ENCODE peak calls at places on chromosomes 11 and 22, in six cellular contexts. U is CD8-positive, alpha-beta memory T cell; R is stomach; C is PC-9; Z is colonic mucosa; N is heart right ventricle. K is an unnamed sample.
A peak's percentile ranks its signal among the peaks of the same experiment; 100 is the strongest.

GRCh38 chr11:112961146-112961668 is at the start of gene NCAM1:
- DNase-seq in U (peak; percentile 5), R (peak; percentile 67), C (peak; percentile 18), Z (peak; percentile 59), N (peak; percentile 88), K (no peak)

GRCh38 chr11:14373941-14374646 is 15.1 kb upstream of the RRAS2 start:
- DNase-seq in U (no peak), R (peak; percentile 29), C (no peak), Z (no peak), N (peak; percentile 48), K (no peak)

GRCh38 chr22:47419239-47419638 is 656.8 kb downstream of the TBC1D22A start:
- DNase-seq in U (no peak), R (no peak), C (no peak), Z (no peak), N (no peak), K (no peak)

GRCh38 chr11:106400949-106401545 is 323.6 kb downstream of the AASDHPPT start:
- DNase-seq in U (no peak), R (no peak), C (no peak), Z (no peak), N (no peak), K (no peak)

GRCh38 chr11:104764718-104765045 is 133.6 kb downstream of the CASP12 start:
- DNase-seq in U (no peak), R (no peak), C (no peak), Z (no peak), N (no peak), K (no peak)

GRCh38 chr22:45064313-45065268 is 54.8 kb upstream of the PHF21B start:
- DNase-seq in U (no peak), R (no peak), C (peak; percentile 52), Z (no peak), N (no peak), K (no peak)

GRCh38 chr22:20305894-20306645 is 13.8 kb downstream of the DGCR6L start:
- DNase-seq in U (no peak), R (no peak), C (no peak), Z (no peak), N (no peak), K (no peak)

GRCh38 chr11:106031936-106032335 is 9.9 kb upstream of the MSANTD4 start:
- DNase-seq in U (no peak), R (no peak), C (no peak), Z (no peak), N (no peak), K (no peak)

GRCh38 chr11:134558916-134559616 is 147.0 kb upstream of the B3GAT1 start:
- DNase-seq in U (no peak), R (no peak), C (no peak), Z (no peak), N (peak; percentile 0), K (no peak)

DNA sequence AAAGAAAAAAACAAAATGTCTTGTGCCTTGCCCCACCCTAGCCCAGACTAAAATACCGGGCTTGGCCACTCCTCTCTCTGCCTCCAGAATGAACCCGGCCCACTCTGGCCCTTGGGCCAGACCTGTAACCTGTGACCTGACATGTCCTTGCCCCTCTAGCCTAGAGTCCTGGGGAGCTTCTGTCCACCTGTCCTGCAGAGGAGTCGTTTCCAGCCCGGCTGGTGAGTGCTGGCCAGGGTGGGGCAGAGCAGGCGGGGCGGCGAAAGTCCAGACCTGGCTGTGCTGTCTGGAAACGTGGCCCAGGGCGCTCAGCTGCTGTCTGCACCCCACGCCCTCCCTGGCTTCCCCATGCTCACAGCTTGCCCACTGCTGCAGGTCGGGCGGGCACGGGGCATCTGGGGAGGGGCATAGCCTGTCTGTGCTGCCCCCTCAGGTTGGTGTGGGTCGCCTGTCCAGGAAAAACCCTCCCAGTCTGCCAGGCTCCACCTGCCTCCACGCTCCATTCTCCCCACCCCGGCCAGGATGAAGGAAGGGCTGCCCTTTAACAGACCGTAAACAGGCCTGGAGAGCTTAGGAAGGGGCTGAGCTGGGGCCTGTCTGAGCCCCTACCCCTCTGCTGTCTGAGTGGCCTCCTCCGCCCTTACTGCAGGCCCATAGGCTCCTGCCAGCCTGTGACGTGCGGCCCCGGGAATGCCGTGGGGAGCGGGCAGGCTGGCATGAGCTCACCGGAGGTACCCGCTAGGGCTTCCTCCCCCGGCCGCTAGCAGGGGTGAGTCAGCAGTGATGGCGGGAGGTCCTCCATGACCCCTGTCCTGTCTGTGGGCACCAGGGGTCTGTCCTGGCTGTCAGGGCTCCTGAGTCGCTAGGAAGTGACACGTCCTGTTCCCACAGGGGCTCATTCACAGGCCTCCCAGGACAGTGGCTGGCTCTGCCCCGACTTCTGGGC is 1.9 kb downstream of the CD151 start:
- DNase-seq in U (no peak), R (peak; percentile 80), C (peak; percentile 88), Z (peak; percentile 85), N (peak; percentile 84), K (no peak)
- H3K27ac ChIP-seq in U (no peak overlapping the region), R (peak overlapping the region; percentile 98), C (peak overlapping the region; percentile 78), Z (peak overlapping the region; percentile 89), N (peak overlapping the region; percentile 99), K (no peak overlapping the region)

GRCh38 chr11:91773090-91773489 is 451.5 kb upstream of the FAT3 start:
- DNase-seq in U (no peak), R (no peak), C (no peak), Z (no peak), N (no peak), K (no peak)
- H3K4me3 ChIP-seq in U (no peak overlapping the region), R (no peak overlapping the region), C (no peak overlapping the region), Z (no peak overlapping the region), N (no peak overlapping the region), K (no peak overlapping the region)

GRCh38 chr11:124758355-124759267 is 3.5 kb downstream of the ESAM start:
- DNase-seq in U (peak; percentile 45), R (peak; percentile 88), C (no peak), Z (peak; percentile 94), N (peak; percentile 70), K (peak; percentile 61)
- H3K27ac ChIP-seq in U (no peak overlapping the region), R (peak overlapping the region; percentile 79), C (no peak overlapping the region), Z (peak overlapping the region; percentile 45), N (peak overlapping the region; percentile 97), K (no peak overlapping the region)

GRCh38 chr22:50186181-50186731 is 543 bp downstream of the TRABD start:
- DNase-seq in U (no peak), R (no peak), C (no peak), Z (no peak), N (no peak), K (no peak)
- H3K4me3 ChIP-seq in U (peak overlapping the region; percentile 78), R (peak overlapping the region; percentile 90), C (peak overlapping the region; percentile 75), Z (peak overlapping the region; percentile 80), N (peak overlapping the region; percentile 72), K (peak overlapping the region; percentile 68)

GRCh38 chr11:102312656-102313055 is 4.6 kb upstream of the BIRC3 start:
- DNase-seq in U (no peak), R (no peak), C (no peak), Z (no peak), N (no peak), K (no peak)
- H3K27ac ChIP-seq in U (no peak overlapping the region), R (peak overlapping the region; percentile 93), C (peak overlapping the region; percentile 16), Z (peak overlapping the region; percentile 58), N (peak overlapping the region; percentile 48), K (peak overlapping the region; percentile 56)

GRCh38 chr22:30596199-30596598 is 4.5 kb upstream of the PES1 start:
- DNase-seq in U (no peak), R (no peak), C (no peak), Z (no peak), N (no peak), K (no peak)

GRCh38 chr22:30586414-30586813 is 5.3 kb downstream of the PES1 start:
- DNase-seq in U (no peak), R (no peak), C (no peak), Z (no peak), N (no peak), K (no peak)

GRCh38 chr22:30596886-30597285 is 5.2 kb upstream of the PES1 start:
- DNase-seq in U (no peak), R (peak; percentile 27), C (no peak), Z (no peak), N (no peak), K (no peak)

GRCh38 chr22:30591588-30592359 is at the start of gene PES1:
- DNase-seq in U (peak; percentile 92), R (peak; percentile 95), C (peak; percentile 92), Z (peak; percentile 95), N (peak; percentile 97), K (peak; percentile 97)

DNA sequence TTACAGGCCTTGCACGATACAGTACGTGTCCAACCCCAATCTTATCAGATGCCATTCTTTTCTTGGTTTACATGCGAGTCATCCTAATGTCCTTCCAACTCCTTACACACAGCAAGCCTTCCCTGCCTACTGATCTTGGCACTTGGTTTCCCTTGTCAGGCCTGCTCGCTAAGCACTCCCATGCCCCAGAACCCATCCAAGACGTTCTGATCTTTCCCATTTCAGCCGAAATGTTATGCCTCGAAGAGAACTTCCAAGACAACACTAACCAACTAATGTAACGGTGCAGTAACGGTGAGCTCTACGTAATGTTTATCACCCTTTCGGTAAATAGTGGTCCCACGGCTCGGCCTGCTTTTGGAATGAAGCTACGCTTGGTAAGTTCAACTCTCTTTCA is 521 bp downstream of the PES1 start:
- DNase-seq in U (no peak), R (no peak), C (no peak), Z (no peak), N (no peak), K (no peak)
- H3K4me3 ChIP-seq in U (peak overlapping the region; percentile 86), R (peak overlapping the region; percentile 92), C (peak overlapping the region; percentile 92), Z (peak overlapping the region; percentile 95), N (peak overlapping the region; percentile 74), K (peak overlapping the region; percentile 85)

K was measured in naive thymus-derived CD4-positive, alpha-beta T cell.